ENCODE peak calls at places on chromosomes 7 and 10, in five cellular contexts. One of them, this sample, is unnamed.

GRCh38 chr10:31604141-31604540 is 285.1 kb downstream of the ZEB1 start:
- DNase-seq in adipocyte: peak
- DNase-seq in nephron progenitor cell: peak
- DNase-seq in brain microvascular endothelial cell: no peak
- DNase-seq in AG09319: peak
- DNase-seq in this sample: no peak

GRCh38 chr10:13402016-13402415 is 53.9 kb upstream of the SEPHS1 start:
- DNase-seq in adipocyte: no peak
- DNase-seq in nephron progenitor cell: no peak
- DNase-seq in brain microvascular endothelial cell: no peak
- DNase-seq in AG09319: no peak
- DNase-seq in this sample: no peak

GRCh38 chr7:149790146-149790548 is 16.8 kb upstream of the ZNF467 start:
- DNase-seq in adipocyte: peak
- DNase-seq in nephron progenitor cell: peak
- DNase-seq in brain microvascular endothelial cell: no peak
- DNase-seq in AG09319: no peak
- DNase-seq in this sample: no peak

GRCh38 chr10:110162749-110163148 is 44.7 kb upstream of the MXI1 start:
- DNase-seq in adipocyte: no peak
- DNase-seq in nephron progenitor cell: no peak
- DNase-seq in brain microvascular endothelial cell: no peak
- DNase-seq in AG09319: no peak
- DNase-seq in this sample: no peak

GRCh38 chr7:22270371-22270770 is 86.6 kb downstream of the RAPGEF5 start:
- DNase-seq in adipocyte: no peak
- DNase-seq in nephron progenitor cell: no peak
- DNase-seq in brain microvascular endothelial cell: no peak
- DNase-seq in AG09319: no peak
- DNase-seq in this sample: no peak

GRCh38 chr10:43110318-43111071 is 27.8 kb upstream of the CSGALNACT2 start:
- DNase-seq in adipocyte: peak
- DNase-seq in nephron progenitor cell: no peak
- DNase-seq in brain microvascular endothelial cell: peak
- DNase-seq in AG09319: peak
- DNase-seq in this sample: no peak

GRCh38 chr10:118584181-118584954 is 11.1 kb downstream of the PRLHR start:
- DNase-seq in adipocyte: peak
- DNase-seq in nephron progenitor cell: no peak
- DNase-seq in brain microvascular endothelial cell: peak
- DNase-seq in AG09319: no peak
- DNase-seq in this sample: no peak

GRCh38 chr7:91872928-91873327 is 7.6 kb downstream of the MTERF1 start:
- DNase-seq in adipocyte: no peak
- DNase-seq in nephron progenitor cell: no peak
- DNase-seq in brain microvascular endothelial cell: no peak
- DNase-seq in AG09319: no peak
- DNase-seq in this sample: no peak

GRCh38 chr7:30159698-30160143 is 24.9 kb downstream of the MTURN start:
- DNase-seq in adipocyte: no peak
- DNase-seq in nephron progenitor cell: peak
- DNase-seq in brain microvascular endothelial cell: peak
- DNase-seq in AG09319: no peak
- DNase-seq in this sample: no peak

GRCh38 chr7:102260856-102261255 is 25.8 kb upstream of the SH2B2 start:
- DNase-seq in adipocyte: peak
- DNase-seq in nephron progenitor cell: peak
- DNase-seq in brain microvascular endothelial cell: peak
- DNase-seq in AG09319: no peak
- DNase-seq in this sample: no peak